ENCODE peak calls at places on chromosomes 2 and 18, in six cellular contexts. S is endothelial cell of umbilical vein; Q is HTR-8/SVneo; X is cardiac fibroblast; B is activated CD4-positive, alpha-beta T cell treated with anti-CD3 and anti-CD28 coated beads for 4 hours; P is posterior cingulate gyrus. Y is an unnamed sample.

GRCh38 chr18:56627991-56628390 is 10.4 kb downstream of the TXNL1 start:
- DNase-seq in S (no peak), Q (no peak), X (peak), B (no peak), P (no peak), Y (no peak)

GRCh38 chr2:171069286-171069956 is 91.3 kb downstream of the TLK1 start:
- DNase-seq in S (no peak), Q (no peak), X (no peak), B (no peak), P (no peak), Y (no peak)

GRCh38 chr2:159168707-159169106 is 117.8 kb downstream of the WDSUB1 start:
- DNase-seq in S (peak), Q (peak), X (peak), B (no peak), P (no peak), Y (peak)

GRCh38 chr2:29011650-29012060 is 30.6 kb downstream of the TOGARAM2 start:
- DNase-seq in S (no peak), Q (no peak), X (no peak), B (peak), P (no peak), Y (no peak)

GRCh38 chr18:56389190-56389589 is 249.2 kb downstream of the TXNL1 start:
- DNase-seq in S (no peak), Q (no peak), X (no peak), B (no peak), P (no peak), Y (no peak)

GRCh38 chr2:11771971-11772615 is 25.7 kb downstream of the LPIN1 start:
- DNase-seq in S (no peak), Q (no peak), X (no peak), B (no peak), P (no peak), Y (no peak)

GRCh38 chr2:203361922-203362321 is 33.7 kb downstream of the ABI2 start:
- DNase-seq in S (peak), Q (no peak), X (peak), B (no peak), P (no peak), Y (peak)

GRCh38 chr18:47898055-47898454 is 32.4 kb downstream of the SMAD2 start:
- DNase-seq in S (peak), Q (no peak), X (no peak), B (no peak), P (no peak), Y (peak)

GRCh38 chr2:113178069-113178468 is 4.3 kb downstream of the PSD4 start:
- DNase-seq in S (no peak), Q (no peak), X (no peak), B (no peak), P (no peak), Y (no peak)

GRCh38 chr2:113980946-113981345 is 91.1 kb downstream of the ACTR3 start:
- DNase-seq in S (peak), Q (no peak), X (peak), B (no peak), P (no peak), Y (no peak)

GRCh38 chr2:229419158-229419557 is 148.1 kb upstream of the PID1 start:
- DNase-seq in S (no peak), Q (no peak), X (peak), B (no peak), P (no peak), Y (no peak)

GRCh38 chr2:61978522-61978921 is 73.0 kb downstream of the COMMD1 start:
- DNase-seq in S (peak), Q (no peak), X (no peak), B (no peak), P (no peak), Y (peak)

GRCh38 chr18:70188113-70188512 is 17.4 kb downstream of the RTTN start:
- DNase-seq in S (no peak), Q (no peak), X (peak), B (no peak), P (no peak), Y (no peak)

GRCh38 chr2:152504618-152505017 is 169.6 kb downstream of the FMNL2 start:
- DNase-seq in S (no peak), Q (peak), X (peak), B (no peak), P (no peak), Y (no peak)

GRCh38 chr18:7808992-7809391 is 241.9 kb downstream of the PTPRM start:
- DNase-seq in S (no peak), Q (no peak), X (no peak), B (no peak), P (no peak), Y (no peak)

GRCh38 chr2:167013227-167013626 is 124.9 kb downstream of the XIRP2 start:
- DNase-seq in S (no peak), Q (no peak), X (peak), B (no peak), P (no peak), Y (no peak)